ENCODE peak calls at places on chromosomes 13 and 19, in five cellular contexts. H is stimulated activated CD8-positive, alpha-beta memory T cell treated with anti-CD3 and anti-CD28 coated beads, Interleukin-7, amount 100 ng/mL, for 1 hour; S is activated CD4-positive, alpha-beta T cell treated with anti-CD3 and anti-CD28 coated beads for 48 hours; J is MV-4-11; U is right lobe of liver. F is an unnamed sample.

GRCh38 chr19:8081569-8082550 is 29.3 kb downstream of the CCL25 start:
- DNase-seq in H (no peak), S (no peak), J (peak; percentile 69), U (no peak), F (no peak)

GRCh38 chr13:75643693-75644092 is 7.6 kb downstream of the LMO7 start:
- DNase-seq in S (no peak), J (no peak), H (no peak), U (no peak), F (no peak)

GRCh38 chr19:2888739-2889224 is 11.9 kb upstream of the ZNF57 start:
- DNase-seq in U (no peak), S (peak; percentile 77), J (no peak), H (no peak), F (peak; percentile 50)

GRCh38 chr19:17681505-17682125 is 6.5 kb downstream of the UNC13A start:
- DNase-seq in H (no peak), U (peak; percentile 37), S (peak; percentile 47), J (peak; percentile 73), F (peak; percentile 59)

GRCh38 chr13:62320129-62320724 is 904.6 kb upstream of the PCDH20 start:
- DNase-seq in H (no peak), J (peak; percentile 21), S (no peak), U (no peak), F (no peak)

GRCh38 chr19:45558399-45558878 is 26.2 kb downstream of the OPA3 start:
- DNase-seq in S (peak; percentile 79), H (peak; percentile 31), J (peak; percentile 44), U (no peak), F (peak; percentile 73)

GRCh38 chr13:97133554-97133953 is 88.6 kb upstream of the MBNL2 start:
- DNase-seq in H (no peak), U (no peak), S (no peak), J (no peak), F (no peak)

GRCh38 chr19:6774821-6775707 is 2.6 kb downstream of the VAV1 start:
- DNase-seq in J (peak; percentile 93), U (no peak), H (no peak), S (no peak), F (no peak)

GRCh38 chr19:4713384-4713951 is 10.2 kb downstream of the DPP9 start:
- DNase-seq in J (no peak), U (peak; percentile 89), H (no peak), S (no peak), F (no peak)

F was measured in stimulated activated naive CD8-positive, alpha-beta T cell treated with anti-CD3 and anti-CD28 coated beads, Interleukin-15, Interleukin-2, amounts not matched to agents 100 U/mL and 50 U/mL, for 24 hours.